ENCODE peak calls at places on chromosomes 6 and 20, in nine cellular contexts. One of them, this sample, is unnamed. For H3K4me1, the result is how much of the 10 kb centered on the place peaks cover.

GRCh38 chr6:169802790-169803189 is 51.4 kb downstream of the ERMARD start:
- DNase-seq in CD8-positive, alpha-beta T cell: no peak
- DNase-seq in PC-9: no peak
- DNase-seq in tibial artery: no peak
- DNase-seq in tibial nerve: no peak
- DNase-seq in mucosa of descending colon: no peak
- DNase-seq in mammary epithelial cell: no peak
- DNase-seq in prostate gland: no peak
- DNase-seq in cardiac muscle cell: no peak
- DNase-seq in this sample: no peak

GRCh38 chr6:161138545-161139303 is 135.1 kb downstream of the AGPAT4 start:
- DNase-seq in PC-9: no peak
- DNase-seq in prostate gland: no peak
- DNase-seq in mammary epithelial cell: no peak
- DNase-seq in tibial nerve: no peak
- DNase-seq in cardiac muscle cell: no peak
- DNase-seq in CD8-positive, alpha-beta T cell: no peak
- DNase-seq in tibial artery: no peak
- DNase-seq in mucosa of descending colon: no peak
- DNase-seq in this sample: peak

GRCh38 chr20:9837634-9838033 is 1.2 kb downstream of the PAK5 start:
- DNase-seq in prostate gland: no peak
- DNase-seq in CD8-positive, alpha-beta T cell: no peak
- DNase-seq in tibial artery: no peak
- DNase-seq in PC-9: no peak
- DNase-seq in mammary epithelial cell: no peak
- DNase-seq in tibial nerve: no peak
- DNase-seq in cardiac muscle cell: no peak
- DNase-seq in mucosa of descending colon: no peak
- DNase-seq in this sample: no peak

GRCh38 chr6:42845327-42845694 is 34.1 kb upstream of the RPL7L1 start:
- DNase-seq in mucosa of descending colon: peak
- DNase-seq in prostate gland: no peak
- DNase-seq in mammary epithelial cell: no peak
- DNase-seq in PC-9: no peak
- DNase-seq in cardiac muscle cell: no peak
- DNase-seq in tibial nerve: no peak
- DNase-seq in tibial artery: no peak
- DNase-seq in CD8-positive, alpha-beta T cell: no peak
- DNase-seq in this sample: no peak

GRCh38 chr6:4612636-4613171 is 163.5 kb upstream of the CDYL start:
- DNase-seq in mammary epithelial cell: no peak
- DNase-seq in cardiac muscle cell: peak
- DNase-seq in CD8-positive, alpha-beta T cell: no peak
- DNase-seq in PC-9: no peak
- DNase-seq in prostate gland: no peak
- DNase-seq in tibial nerve: no peak
- DNase-seq in tibial artery: peak
- DNase-seq in mucosa of descending colon: no peak
- DNase-seq in this sample: no peak

GRCh38 chr20:5729348-5729747 is 20.9 kb upstream of the SHLD1 start:
- DNase-seq in CD8-positive, alpha-beta T cell: no peak
- DNase-seq in cardiac muscle cell: no peak
- DNase-seq in tibial nerve: no peak
- DNase-seq in prostate gland: no peak
- DNase-seq in tibial artery: no peak
- DNase-seq in mucosa of descending colon: no peak
- DNase-seq in mammary epithelial cell: no peak
- DNase-seq in PC-9: peak
- DNase-seq in this sample: no peak

GRCh38 chr20:45111799-45112471 is 3.0 kb downstream of the WFDC5 start:
- DNase-seq in mammary epithelial cell: no peak
- DNase-seq in cardiac muscle cell: no peak
- DNase-seq in tibial nerve: no peak
- DNase-seq in CD8-positive, alpha-beta T cell: no peak
- DNase-seq in mucosa of descending colon: no peak
- DNase-seq in PC-9: no peak
- DNase-seq in tibial artery: no peak
- DNase-seq in prostate gland: no peak
- DNase-seq in this sample: no peak

GRCh38 chr20:25040438-25040831 is 17.5 kb downstream of the ACSS1 start:
- DNase-seq in tibial artery: peak
- DNase-seq in tibial nerve: peak
- DNase-seq in prostate gland: peak
- DNase-seq in PC-9: peak
- DNase-seq in cardiac muscle cell: peak
- DNase-seq in mammary epithelial cell: peak
- DNase-seq in CD8-positive, alpha-beta T cell: no peak
- DNase-seq in mucosa of descending colon: no peak
- DNase-seq in this sample: peak

GRCh38 chr6:49676671-49677281 is 36.6 kb downstream of the CRISP2 start:
- DNase-seq in CD8-positive, alpha-beta T cell: no peak
- DNase-seq in cardiac muscle cell: peak
- DNase-seq in prostate gland: no peak
- DNase-seq in mammary epithelial cell: peak
- DNase-seq in tibial nerve: no peak
- DNase-seq in PC-9: peak
- DNase-seq in mucosa of descending colon: no peak
- DNase-seq in tibial artery: no peak
- DNase-seq in this sample: no peak

GRCh38 chr20:1526896-1527295 is 30.6 kb downstream of the SIRPD start:
- DNase-seq in cardiac muscle cell: peak
- DNase-seq in tibial artery: no peak
- DNase-seq in mammary epithelial cell: no peak
- DNase-seq in tibial nerve: no peak
- DNase-seq in CD8-positive, alpha-beta T cell: no peak
- DNase-seq in PC-9: no peak
- DNase-seq in mucosa of descending colon: no peak
- DNase-seq in prostate gland: no peak
- DNase-seq in this sample: no peak

GRCh38 chr20:62739581-62740285 is 31.1 kb downstream of the NTSR1 start:
- DNase-seq in PC-9: no peak
- DNase-seq in CD8-positive, alpha-beta T cell: peak
- DNase-seq in mammary epithelial cell: no peak
- DNase-seq in tibial artery: no peak
- DNase-seq in cardiac muscle cell: no peak
- DNase-seq in tibial nerve: no peak
- DNase-seq in mucosa of descending colon: peak
- DNase-seq in prostate gland: no peak
- DNase-seq in this sample: peak

GRCh38 chr6:7042056-7042653 is 65.6 kb upstream of the RREB1 start:
- DNase-seq in PC-9: peak
- DNase-seq in cardiac muscle cell: peak
- DNase-seq in tibial nerve: no peak
- DNase-seq in CD8-positive, alpha-beta T cell: no peak
- DNase-seq in mammary epithelial cell: no peak
- DNase-seq in mucosa of descending colon: peak
- DNase-seq in prostate gland: peak
- DNase-seq in tibial artery: peak
- DNase-seq in this sample: no peak

GRCh38 chr6:156976144-156977088 is 199.2 kb downstream of the ARID1B start:
- DNase-seq in tibial artery: no peak
- DNase-seq in PC-9: no peak
- DNase-seq in CD8-positive, alpha-beta T cell: no peak
- DNase-seq in mucosa of descending colon: no peak
- DNase-seq in prostate gland: no peak
- DNase-seq in tibial nerve: no peak
- DNase-seq in cardiac muscle cell: no peak
- DNase-seq in mammary epithelial cell: peak
- DNase-seq in this sample: no peak

GRCh38 chr20:8318999-8319614 is 187.0 kb downstream of the PLCB1 start:
- DNase-seq in prostate gland: no peak
- DNase-seq in mammary epithelial cell: no peak
- DNase-seq in tibial nerve: no peak
- DNase-seq in mucosa of descending colon: no peak
- DNase-seq in CD8-positive, alpha-beta T cell: no peak
- DNase-seq in cardiac muscle cell: peak
- DNase-seq in tibial artery: no peak
- DNase-seq in PC-9: no peak
- DNase-seq in this sample: no peak

GRCh38 chr6:152595507-152595906 is 41.7 kb downstream of the SYNE1 start:
- DNase-seq in mammary epithelial cell: no peak
- DNase-seq in prostate gland: no peak
- DNase-seq in CD8-positive, alpha-beta T cell: no peak
- DNase-seq in tibial artery: no peak
- DNase-seq in PC-9: no peak
- DNase-seq in tibial nerve: no peak
- DNase-seq in mucosa of descending colon: no peak
- DNase-seq in cardiac muscle cell: peak
- DNase-seq in this sample: no peak

GRCh38 chr20:19760371-19760721 is 2.3 kb downstream of the RIN2 start:
- DNase-seq in mammary epithelial cell: no peak
- DNase-seq in cardiac muscle cell: no peak
- DNase-seq in mucosa of descending colon: no peak
- DNase-seq in prostate gland: no peak
- DNase-seq in tibial artery: no peak
- DNase-seq in tibial nerve: no peak
- DNase-seq in PC-9: no peak
- DNase-seq in CD8-positive, alpha-beta T cell: no peak
- DNase-seq in this sample: no peak

GRCh38 chr6:141552463-141552862 is 580.3 kb upstream of the GJE1 start:
- DNase-seq in prostate gland: no peak
- DNase-seq in PC-9: peak
- DNase-seq in CD8-positive, alpha-beta T cell: no peak
- DNase-seq in mammary epithelial cell: peak
- DNase-seq in mucosa of descending colon: no peak
- DNase-seq in tibial nerve: no peak
- DNase-seq in cardiac muscle cell: peak
- DNase-seq in tibial artery: no peak
- DNase-seq in this sample: no peak

GRCh38 chr6:117169060-117169635 is 96.2 kb upstream of the VGLL2 start:
- DNase-seq in mucosa of descending colon: no peak
- DNase-seq in tibial artery: no peak
- DNase-seq in PC-9: no peak
- DNase-seq in prostate gland: no peak
- DNase-seq in cardiac muscle cell: no peak
- DNase-seq in tibial nerve: no peak
- DNase-seq in mammary epithelial cell: no peak
- DNase-seq in CD8-positive, alpha-beta T cell: no peak
- DNase-seq in this sample: no peak

GRCh38 chr6:102619585-102619984 is 1226.1 kb downstream of the GRIK2 start:
- DNase-seq in tibial artery: no peak
- DNase-seq in CD8-positive, alpha-beta T cell: no peak
- DNase-seq in PC-9: no peak
- DNase-seq in cardiac muscle cell: peak
- DNase-seq in prostate gland: no peak
- DNase-seq in mammary epithelial cell: peak
- DNase-seq in mucosa of descending colon: no peak
- DNase-seq in tibial nerve: no peak
- DNase-seq in this sample: no peak

GRCh38 chr6:132259070-132259469 is 142.2 kb downstream of the MOXD1 start:
- DNase-seq in mammary epithelial cell: peak
- DNase-seq in prostate gland: no peak
- DNase-seq in tibial nerve: no peak
- DNase-seq in mucosa of descending colon: no peak
- DNase-seq in tibial artery: no peak
- DNase-seq in PC-9: peak
- DNase-seq in CD8-positive, alpha-beta T cell: no peak
- DNase-seq in cardiac muscle cell: peak
- DNase-seq in this sample: no peak
- TF ChIP-seq CTCF in mammary epithelial cell: peak
- TF ChIP-seq CTCF in prostate gland: peak
- TF ChIP-seq CTCF in tibial nerve: no peak
- TF ChIP-seq CTCF in mucosa of descending colon: no peak
- TF ChIP-seq CTCF in tibial artery: peak
- TF ChIP-seq CTCF in PC-9: peak
- TF ChIP-seq CTCF in CD8-positive, alpha-beta T cell: no peak
- TF ChIP-seq CTCF in cardiac muscle cell: peak
- TF ChIP-seq CTCF in this sample: no peak

DNA sequence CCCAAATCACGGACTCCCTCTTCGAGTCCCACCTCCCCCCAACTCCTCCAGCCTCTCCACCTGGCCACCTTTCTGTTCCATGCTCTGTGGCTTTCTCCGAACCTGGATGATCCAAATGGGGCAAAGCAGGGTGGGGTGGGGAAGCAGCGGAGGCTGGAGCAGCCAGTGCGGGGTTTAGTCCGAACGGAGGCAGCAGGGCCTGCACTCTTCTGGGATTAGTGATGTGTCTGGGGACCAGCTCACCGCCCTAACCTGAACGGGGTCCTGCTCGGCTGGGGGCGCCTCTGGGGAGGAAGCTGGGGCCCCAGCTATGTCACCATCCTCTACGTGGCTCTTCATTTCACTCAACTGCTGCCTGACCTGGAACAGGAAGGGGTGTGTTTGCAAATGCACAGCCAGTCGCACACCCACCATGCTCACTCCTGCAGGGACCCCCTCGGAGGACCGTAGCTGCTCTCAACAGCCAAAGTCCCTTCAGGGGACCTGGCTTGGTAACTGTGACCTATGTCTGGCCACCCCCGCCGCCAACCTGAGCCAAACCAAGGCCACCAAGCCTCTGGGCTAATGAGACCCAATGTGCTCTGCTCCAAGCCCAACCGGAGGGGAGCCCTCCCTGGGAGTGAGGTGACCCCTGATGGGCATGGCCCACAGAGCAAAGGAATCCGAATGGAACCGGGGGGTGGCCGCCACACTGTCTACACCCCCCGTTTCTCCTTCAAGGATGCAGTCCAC is 46.8 kb downstream of the DSTN start:
- DNase-seq in cardiac muscle cell: no peak
- DNase-seq in prostate gland: no peak
- DNase-seq in tibial nerve: no peak
- DNase-seq in mammary epithelial cell: no peak
- DNase-seq in PC-9: no peak
- DNase-seq in tibial artery: peak
- DNase-seq in CD8-positive, alpha-beta T cell: no peak
- DNase-seq in mucosa of descending colon: peak
- DNase-seq in this sample: peak
- H3K4me1 ChIP-seq in cardiac muscle cell: under half
- H3K4me1 ChIP-seq in prostate gland: under half
- H3K4me1 ChIP-seq in tibial nerve: under half
- H3K4me1 ChIP-seq in mammary epithelial cell: under half
- H3K4me1 ChIP-seq in PC-9: under half
- H3K4me1 ChIP-seq in tibial artery: half or more
- H3K4me1 ChIP-seq in CD8-positive, alpha-beta T cell: under half
- H3K4me1 ChIP-seq in mucosa of descending colon: under half
- H3K4me1 ChIP-seq in this sample: under half

GRCh38 chr20:56202493-56203077 is 45.9 kb upstream of the MC3R start:
- DNase-seq in tibial nerve: no peak
- DNase-seq in mammary epithelial cell: peak
- DNase-seq in prostate gland: no peak
- DNase-seq in mucosa of descending colon: no peak
- DNase-seq in PC-9: no peak
- DNase-seq in tibial artery: no peak
- DNase-seq in CD8-positive, alpha-beta T cell: no peak
- DNase-seq in cardiac muscle cell: peak
- DNase-seq in this sample: no peak
- TF ChIP-seq CTCF in tibial nerve: no peak
- TF ChIP-seq CTCF in mammary epithelial cell: peak
- TF ChIP-seq CTCF in prostate gland: peak
- TF ChIP-seq CTCF in mucosa of descending colon: peak
- TF ChIP-seq CTCF in PC-9: peak
- TF ChIP-seq CTCF in tibial artery: no peak
- TF ChIP-seq CTCF in CD8-positive, alpha-beta T cell: no peak
- TF ChIP-seq CTCF in cardiac muscle cell: peak
- TF ChIP-seq CTCF in this sample: no peak

DNA sequence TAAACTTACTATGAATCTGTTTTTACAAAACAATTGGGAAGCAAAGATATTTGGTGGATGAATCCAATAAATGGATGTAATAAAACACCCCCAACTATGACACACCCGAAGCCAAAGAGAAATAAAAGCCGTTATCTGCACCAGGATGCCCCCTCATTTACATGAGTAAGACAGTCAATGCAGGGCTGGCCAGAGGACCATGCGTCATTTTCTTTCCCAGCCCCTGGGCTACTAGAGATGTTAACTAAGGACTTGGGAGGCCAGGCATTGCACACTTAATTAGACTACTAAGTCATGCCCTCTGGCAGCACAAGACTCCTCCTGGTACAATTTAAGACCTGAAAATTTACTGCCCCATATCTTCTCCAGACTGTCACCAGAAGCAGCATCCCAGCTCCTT is 3.2 kb downstream of the LEMD2 start:
- DNase-seq in cardiac muscle cell: peak
- DNase-seq in mucosa of descending colon: no peak
- DNase-seq in CD8-positive, alpha-beta T cell: no peak
- DNase-seq in tibial nerve: no peak
- DNase-seq in PC-9: no peak
- DNase-seq in prostate gland: no peak
- DNase-seq in tibial artery: no peak
- DNase-seq in mammary epithelial cell: peak
- DNase-seq in this sample: no peak
- H3K4me1 ChIP-seq in cardiac muscle cell: under half
- H3K4me1 ChIP-seq in mucosa of descending colon: under half
- H3K4me1 ChIP-seq in CD8-positive, alpha-beta T cell: under half
- H3K4me1 ChIP-seq in tibial nerve: under half
- H3K4me1 ChIP-seq in PC-9: under half
- H3K4me1 ChIP-seq in prostate gland: under half
- H3K4me1 ChIP-seq in tibial artery: under half
- H3K4me1 ChIP-seq in mammary epithelial cell: under half
- H3K4me1 ChIP-seq in this sample: under half

This sample was measured in right atrium auricular region.